ENCODE peak calls at places on chromosomes 7 and 10, in eight cellular contexts. A, F, X, O, Z, G, D and V are unnamed samples.

GRCh38 chr10:21525367-21526183 is at the start of gene SKIDA1:
- DNase-seq in A (peak), F (peak), X (no peak), O (no peak), Z (peak), G (peak), D (peak), V (peak)

GRCh38 chr7:131027287-131027773 is 293.3 kb upstream of the KLF14 start:
- DNase-seq in A (peak), F (no peak), X (no peak), O (no peak), Z (peak), G (peak), D (peak), V (peak)

GRCh38 chr7:150466477-150466876 is 16.0 kb downstream of the GIMAP8 start:
- DNase-seq in A (no peak), F (no peak), X (no peak), O (no peak), Z (no peak), G (no peak), D (no peak), V (no peak)

GRCh38 chr7:23469150-23469960 is 936 bp downstream of the IGF2BP3 start:
- DNase-seq in A (no peak), F (no peak), X (no peak), O (no peak), Z (peak), G (peak), D (peak), V (peak)

GRCh38 chr10:21146446-21146789 is 249.3 kb upstream of the NEBL start:
- DNase-seq in A (no peak), F (no peak), X (no peak), O (no peak), Z (no peak), G (no peak), D (no peak), V (no peak)

GRCh38 chr7:13062596-13062995 is 375.2 kb downstream of the ARL4A start:
- DNase-seq in A (no peak), F (no peak), X (no peak), O (no peak), Z (no peak), G (no peak), D (no peak), V (no peak)

GRCh38 chr7:149500910-149501309 is 3.3 kb upstream of the ZNF746 start:
- DNase-seq in A (no peak), F (no peak), X (no peak), O (no peak), Z (peak), G (peak), D (no peak), V (no peak)

GRCh38 chr10:99593312-99593711 is 26.9 kb downstream of the SLC25A28 start:
- DNase-seq in A (no peak), F (no peak), X (no peak), O (no peak), Z (no peak), G (no peak), D (no peak), V (no peak)

GRCh38 chr7:25929448-25929847 is 222.6 kb upstream of the NFE2L3 start:
- DNase-seq in A (no peak), F (no peak), X (no peak), O (no peak), Z (no peak), G (no peak), D (no peak), V (no peak)

GRCh38 chr7:44307301-44307900 is 18.0 kb downstream of the CAMK2B start:
- DNase-seq in A (peak), F (peak), X (no peak), O (no peak), Z (peak), G (peak), D (peak), V (peak)

GRCh38 chr7:11228515-11228914 is 254.8 kb downstream of the PHF14 start:
- DNase-seq in A (no peak), F (no peak), X (no peak), O (no peak), Z (peak), G (no peak), D (peak), V (no peak)

GRCh38 chr7:109579876-109580275 is 1010.2 kb downstream of the DNAJB9 start:
- DNase-seq in A (no peak), F (no peak), X (no peak), O (no peak), Z (no peak), G (no peak), D (no peak), V (no peak)

GRCh38 chr10:71963351-71963755 is 842 bp upstream of the CHST3 start:
- DNase-seq in A (no peak), F (no peak), X (no peak), O (no peak), Z (peak), G (peak), D (peak), V (no peak)

GRCh38 chr7:87797798-87798403 is 78.3 kb downstream of the SLC25A40 start:
- DNase-seq in A (peak), F (no peak), X (peak), O (peak), Z (peak), G (peak), D (peak), V (peak)

DNA sequence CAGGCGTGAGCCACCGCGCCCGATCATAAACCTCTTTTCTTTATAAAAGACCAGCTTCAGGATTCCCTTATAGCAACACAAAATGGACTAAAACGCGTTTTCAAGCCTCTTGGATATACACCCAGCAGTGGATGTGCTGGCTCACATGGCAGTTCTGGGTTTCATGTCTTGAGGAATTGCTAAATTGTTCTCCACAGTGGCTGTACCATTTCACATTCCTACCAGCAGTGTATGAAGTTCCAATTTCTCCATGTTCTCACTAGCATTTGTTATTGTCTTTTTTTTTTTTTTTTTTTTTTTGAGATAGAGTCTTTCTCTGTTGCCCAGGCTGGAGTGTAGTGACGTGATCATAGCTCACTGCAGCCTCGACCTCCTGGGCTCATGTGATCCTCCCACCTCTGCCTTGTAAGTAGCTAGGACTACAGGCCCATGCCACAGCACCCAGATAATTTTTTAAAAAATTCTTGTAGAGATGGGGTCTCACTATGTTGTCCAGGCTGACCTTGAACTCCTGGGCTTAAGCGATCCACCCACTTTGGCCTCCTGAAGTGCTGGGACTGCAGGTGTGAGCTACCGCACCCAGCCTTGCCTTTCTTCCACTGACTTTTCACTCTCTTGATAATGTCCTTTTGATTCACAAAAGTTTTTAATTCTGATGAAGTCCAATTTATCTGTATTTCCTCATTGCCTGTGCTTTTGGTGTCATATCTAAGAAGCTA is 17.4 kb downstream of the TECPR1 start:
- DNase-seq in A (no peak), F (no peak), X (no peak), O (no peak), Z (peak), G (peak), D (peak), V (no peak)
- TF ChIP-seq CTCF in A (no peak), F (no peak), X (no peak), O (peak), Z (no peak), G (peak), D (peak), V (no peak)

DNA sequence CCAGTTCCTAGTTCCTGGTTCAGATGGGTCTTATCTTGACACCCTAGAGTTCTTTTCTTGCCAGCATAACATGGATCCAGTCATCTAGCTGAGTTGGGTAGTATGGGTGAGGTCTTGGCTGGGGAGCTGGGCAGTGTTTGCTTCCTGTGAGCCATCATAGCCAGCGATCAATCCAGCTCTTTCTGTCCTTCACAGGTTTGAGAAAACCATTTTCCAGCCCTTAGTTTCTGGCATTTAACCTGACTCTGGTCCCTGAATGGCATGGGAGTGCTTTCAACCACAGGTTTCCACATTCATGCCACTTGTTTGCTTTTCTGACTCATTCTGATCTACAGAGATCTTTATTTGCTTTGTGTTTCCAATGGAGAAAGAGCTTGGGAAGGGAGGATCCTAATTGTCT is 8.6 kb downstream of the SLC13A1 start:
- DNase-seq in A (no peak), F (no peak), X (no peak), O (no peak), Z (no peak), G (no peak), D (no peak), V (peak)
- H3K4me3 ChIP-seq in A (no peak), F (no peak), X (no peak), O (no peak), Z (no peak), G (no peak), D (no peak), V (no peak)

GRCh38 chr10:122154733-122155366 is 116.2 kb upstream of the BTBD16 start:
- DNase-seq in A (peak), F (no peak), X (no peak), O (peak), Z (peak), G (peak), D (peak), V (no peak)
- TF ChIP-seq CTCF in A (no peak), F (no peak), X (no peak), O (peak), Z (no peak), G (peak), D (no peak), V (no peak)

DNA sequence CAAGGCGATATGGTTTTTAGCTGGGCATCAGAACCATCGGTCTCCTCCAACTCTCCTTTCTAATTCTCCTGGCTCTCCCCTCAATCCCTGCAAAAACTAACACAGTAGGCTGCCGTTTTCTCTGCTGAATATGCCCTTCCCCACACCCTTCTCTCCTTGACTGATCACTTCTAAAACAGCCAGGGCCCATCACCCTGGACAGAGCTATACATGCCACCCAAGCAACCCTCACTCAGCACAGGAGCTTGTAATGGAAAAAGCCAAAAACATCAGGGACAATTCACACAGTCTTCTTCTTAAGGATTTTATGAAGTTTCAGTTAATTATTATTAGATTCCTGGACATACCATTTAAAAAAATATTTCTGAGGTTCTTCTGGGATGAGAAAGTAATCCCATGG is 61.5 kb downstream of the PIK3AP1 start:
- DNase-seq in A (no peak), F (no peak), X (no peak), O (no peak), Z (no peak), G (no peak), D (no peak), V (no peak)
- H3K4me3 ChIP-seq in A (no peak), F (no peak), X (peak), O (no peak), Z (no peak), G (no peak), D (no peak), V (no peak)

GRCh38 chr7:98870071-98870651 is 347 bp upstream of the TMEM130 start:
- DNase-seq in A (peak), F (peak), X (peak), O (no peak), Z (peak), G (peak), D (peak), V (peak)

GRCh38 chr7:98867271-98867701 is 2.5 kb downstream of the TMEM130 start:
- DNase-seq in A (peak), F (peak), X (no peak), O (no peak), Z (no peak), G (peak), D (peak), V (no peak)

GRCh38 chr7:98868450-98868849 is 1.4 kb downstream of the TMEM130 start:
- DNase-seq in A (no peak), F (no peak), X (no peak), O (no peak), Z (no peak), G (no peak), D (no peak), V (no peak)

GRCh38 chr7:98869374-98870070 is at the start of gene TMEM130:
- DNase-seq in A (no peak), F (no peak), X (no peak), O (no peak), Z (no peak), G (no peak), D (peak), V (no peak)

DNA sequence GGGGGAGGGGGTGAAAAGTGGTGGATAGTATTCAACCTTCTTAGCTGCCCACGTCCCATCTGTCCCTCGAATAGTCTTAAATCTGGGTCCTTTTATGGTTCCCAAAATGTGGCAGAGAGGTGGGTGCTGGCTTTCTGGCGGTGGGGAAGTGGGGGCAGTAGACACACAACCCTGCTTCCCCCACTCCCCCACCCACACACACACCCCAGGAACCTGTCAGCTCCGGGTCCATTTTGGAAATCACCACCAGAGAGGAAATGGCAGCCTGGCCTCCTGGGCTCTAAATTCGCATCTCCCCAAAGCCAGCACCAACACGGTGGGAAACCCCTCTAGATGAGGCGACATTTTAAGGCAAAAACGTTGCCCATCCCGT is 827 bp downstream of the TMEM130 start:
- DNase-seq in A (no peak), F (no peak), X (no peak), O (no peak), Z (no peak), G (no peak), D (no peak), V (no peak)
- TF ChIP-seq CTCF in A (no peak), F (no peak), X (no peak), O (no peak), Z (no peak), G (no peak), D (no peak), V (no peak)

DNA sequence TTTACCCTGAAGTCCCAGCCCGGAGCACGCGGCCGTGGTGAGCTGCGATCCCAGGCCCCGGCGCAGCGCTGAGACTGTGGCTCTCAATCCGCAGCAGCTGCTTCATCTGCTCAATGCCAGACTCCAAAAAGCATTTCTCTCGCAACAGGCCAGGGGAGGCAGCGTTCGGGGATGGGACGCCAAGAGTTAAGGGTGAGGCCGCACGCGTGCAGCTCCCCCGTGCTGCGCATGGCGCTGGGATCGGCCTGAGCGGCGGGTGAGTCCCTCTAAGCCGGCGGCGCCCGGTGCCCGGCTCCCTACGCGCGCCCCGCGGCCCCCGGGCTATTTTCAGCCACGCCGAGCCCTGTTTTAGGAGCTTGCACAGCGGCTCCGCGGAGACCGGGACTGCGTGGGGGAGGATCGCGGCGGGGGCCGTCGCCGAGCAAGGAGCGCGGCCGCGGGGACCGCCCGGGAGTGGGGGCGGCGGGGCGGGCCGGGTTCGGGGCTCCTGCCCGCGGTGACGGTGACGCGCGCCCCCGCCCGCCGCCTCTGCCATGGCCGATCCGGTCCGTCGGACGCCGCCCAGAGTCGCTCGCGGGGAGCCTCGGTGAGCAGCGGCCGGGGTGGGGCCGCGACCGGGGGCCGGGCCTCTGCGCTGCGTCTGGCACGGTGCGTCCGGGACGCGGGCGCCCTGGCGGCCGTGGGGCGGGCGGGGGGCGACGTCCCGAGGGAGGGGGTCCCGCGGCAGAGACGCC is 29.4 kb upstream of the JAKMIP3 start:
- DNase-seq in A (no peak), F (peak), X (no peak), O (no peak), Z (peak), G (no peak), D (peak), V (no peak)
- H3K4me3 ChIP-seq in A (no peak), F (peak), X (no peak), O (peak), Z (peak), G (peak), D (no peak), V (no peak)

GRCh38 chr7:107754642-107755041 is 10.7 kb downstream of the CBLL1 start:
- DNase-seq in A (no peak), F (no peak), X (no peak), O (no peak), Z (no peak), G (no peak), D (no peak), V (no peak)
- TF ChIP-seq CTCF in A (no peak), F (no peak), X (no peak), O (peak), Z (peak), G (peak), D (no peak), V (no peak)